ENCODE peak calls at places on chromosomes 2 and 18, in nine cellular contexts. M is GM12865; R is Daoy; D is left colon; Z is neuronal stem cell; E is stimulated activated CD4-positive, alpha-beta T cell treated with anti-CD3 and anti-CD28 coated beads, Interleukin-1b, Interleukin-23, amount 100 ng/mL, for 1 hour; P is caudate nucleus; S is IMR-90; X is NCI-H1092 treated with DMSO at 0.1 percent for 48 hours. H is an unnamed sample.

GRCh38 chr2:38747007-38747424 is 4.1 kb downstream of the SRSF7 start:
- DNase-seq in M (no peak), R (no peak), D (no peak), Z (no peak), E (no peak), P (no peak), S (no peak), X (no peak), H (no peak)

GRCh38 chr2:26658691-26659346 is 17.7 kb upstream of the CIB4 start:
- DNase-seq in M (no peak), R (no peak), D (no peak), Z (no peak), E (no peak), P (no peak), S (no peak), X (no peak), H (no peak)

GRCh38 chr2:46924038-46924437 is 8.4 kb upstream of the MCFD2 start:
- DNase-seq in M (no peak), R (no peak), D (no peak), Z (no peak), E (no peak), P (no peak), S (no peak), X (no peak), H (no peak)

GRCh38 chr18:24657461-24657860 is 197.0 kb downstream of the HRH4 start:
- DNase-seq in M (no peak), R (no peak), D (no peak), Z (no peak), E (no peak), P (no peak), S (no peak), X (no peak), H (no peak)

GRCh38 chr18:35456181-35456850 is 41.4 kb downstream of the INO80C start:
- DNase-seq in M (no peak), R (peak), D (peak), Z (no peak), E (no peak), P (no peak), S (peak), X (no peak), H (peak)

GRCh38 chr2:8550481-8550880 is 131.4 kb upstream of the ID2 start:
- DNase-seq in M (no peak), R (no peak), D (no peak), Z (no peak), E (no peak), P (no peak), S (no peak), X (no peak), H (no peak)

GRCh38 chr2:240925576-240926515 is 19.7 kb downstream of the CROCC2 start:
- DNase-seq in M (no peak), R (no peak), D (no peak), Z (no peak), E (no peak), P (no peak), S (no peak), X (no peak), H (no peak)

GRCh38 chr2:202149155-202149762 is 76.2 kb downstream of the KIAA2012 start:
- DNase-seq in M (no peak), R (peak), D (no peak), Z (peak), E (no peak), P (peak), S (peak), X (no peak), H (no peak)

GRCh38 chr2:197969391-197969893 is 165.0 kb downstream of the PLCL1 start:
- DNase-seq in M (no peak), R (no peak), D (no peak), Z (no peak), E (no peak), P (no peak), S (peak), X (no peak), H (peak)

GRCh38 chr18:13500227-13500865 is 226.0 kb downstream of the FAM210A start:
- DNase-seq in M (no peak), R (peak), D (no peak), Z (peak), E (no peak), P (no peak), S (peak), X (peak), H (peak)

GRCh38 chr2:23940262-23940975 is at the start of gene UBXN2A:
- DNase-seq in M (peak), R (peak), D (peak), Z (peak), E (peak), P (peak), S (peak), X (peak), H (peak)

GRCh38 chr18:35334821-35335220 is 9.4 kb downstream of the ZNF24 start:
- DNase-seq in M (no peak), R (no peak), D (no peak), Z (no peak), E (no peak), P (no peak), S (peak), X (no peak), H (peak)

GRCh38 chr2:128362889-128363228 is 44.2 kb upstream of the HS6ST1 start:
- DNase-seq in M (no peak), R (peak), D (no peak), Z (peak), E (no peak), P (no peak), S (peak), X (no peak), H (no peak)

GRCh38 chr2:95268208-95269035 is 5.8 kb upstream of the PROM2 start:
- DNase-seq in M (no peak), R (peak), D (no peak), Z (no peak), E (no peak), P (no peak), S (no peak), X (no peak), H (no peak)

GRCh38 chr18:68418226-68418868 is 296.6 kb downstream of the TMX3 start:
- DNase-seq in M (no peak), R (no peak), D (no peak), Z (no peak), E (no peak), P (no peak), S (no peak), X (no peak), H (no peak)

GRCh38 chr2:96158554-96158940 is 13.3 kb upstream of the DUSP2 start:
- DNase-seq in M (peak), R (no peak), D (no peak), Z (no peak), E (no peak), P (no peak), S (no peak), X (no peak), H (no peak)

GRCh38 chr2:53036196-53036595 is 731.4 kb upstream of the CHAC2 start:
- DNase-seq in M (no peak), R (no peak), D (no peak), Z (no peak), E (no peak), P (no peak), S (peak), X (no peak), H (no peak)

GRCh38 chr2:3405876-3406275 is 26.4 kb downstream of the TRAPPC12 start:
- DNase-seq in M (no peak), R (no peak), D (no peak), Z (no peak), E (no peak), P (no peak), S (no peak), X (no peak), H (no peak)